ENCODE peak calls at places on chromosome 19, in four cellular contexts. V is left colon; Q is activated CD4-positive, alpha-beta T cell treated with anti-CD3 and anti-CD28 coated beads for 1 hour; K is kidney glomerular epithelial cell. H is an unnamed sample.

GRCh38 chr19:45900661-45901431 is 1.6 kb downstream of the MYPOP start:
- DNase-seq in V (no peak), Q (no peak), K (no peak), H (no peak)

GRCh38 chr19:52626915-52627314 is 11.2 kb downstream of the ZNF83 start:
- DNase-seq in V (no peak), Q (no peak), K (no peak), H (no peak)

GRCh38 chr19:51382004-51382403 is 5.8 kb downstream of the LIM2 start:
- DNase-seq in V (no peak), Q (no peak), K (no peak), H (no peak)

GRCh38 chr19:43675269-43675879 is 5.4 kb upstream of the PLAUR start:
- DNase-seq in V (peak; percentile 93), Q (no peak), K (peak; percentile 81), H (peak; percentile 46)

GRCh38 chr19:18541992-18542935 is 1.1 kb downstream of the FKBP8 start:
- DNase-seq in V (no peak), Q (no peak), K (no peak), H (no peak)

GRCh38 chr19:56245062-56245740 is 27.3 kb upstream of the EDDM13 start:
- DNase-seq in V (no peak), Q (no peak), K (no peak), H (no peak)

GRCh38 chr19:18156268-18156667 is 3.3 kb downstream of the PIK3R2 start:
- DNase-seq in V (no peak), Q (no peak), K (no peak), H (no peak)

GRCh38 chr19:17687857-17688784 is at the start of gene UNC13A:
- DNase-seq in V (no peak), Q (peak; percentile 14), K (no peak), H (peak; percentile 84)

GRCh38 chr19:6733338-6734095 is 3.9 kb downstream of the GPR108 start:
- DNase-seq in V (no peak), Q (no peak), K (no peak), H (no peak)

GRCh38 chr19:7994923-7995682 is 10.3 kb downstream of the ELAVL1 start:
- DNase-seq in V (no peak), Q (no peak), K (no peak), H (no peak)

GRCh38 chr19:8487137-8487851 is 15.1 kb downstream of the PRAM1 start:
- DNase-seq in V (no peak), Q (peak; percentile 34), K (no peak), H (no peak)

GRCh38 chr19:40191836-40192646 is 815 bp downstream of the MAP3K10 start:
- DNase-seq in V (no peak), Q (no peak), K (no peak), H (peak; percentile 47)

GRCh38 chr19:39873385-39873784 is 27.2 kb upstream of the FBL start:
- DNase-seq in V (peak; percentile 13), Q (no peak), K (no peak), H (no peak)